ENCODE peak calls at places on chromosomes 1 and 21, in eight cellular contexts. One of them, this sample, is unnamed.

GRCh38 chr1:236608930-236609726 is 4.8 kb upstream of the HEATR1 start:
- DNase-seq in cardiac fibroblast: peak
- DNase-seq in psoas muscle: peak
- DNase-seq in tibial nerve: no peak
- DNase-seq in heart right ventricle: peak
- DNase-seq in AG09309: peak
- DNase-seq in tibial artery: peak
- DNase-seq in AG04449: no peak
- DNase-seq in this sample: peak

GRCh38 chr1:211928222-211928856 is 97.8 kb upstream of the LPGAT1 start:
- DNase-seq in cardiac fibroblast: no peak
- DNase-seq in psoas muscle: no peak
- DNase-seq in tibial nerve: no peak
- DNase-seq in heart right ventricle: no peak
- DNase-seq in AG09309: no peak
- DNase-seq in tibial artery: no peak
- DNase-seq in AG04449: no peak
- DNase-seq in this sample: no peak

GRCh38 chr1:59718064-59718988 is 96.4 kb upstream of the HOOK1 start:
- DNase-seq in cardiac fibroblast: peak
- DNase-seq in psoas muscle: no peak
- DNase-seq in tibial nerve: no peak
- DNase-seq in heart right ventricle: no peak
- DNase-seq in AG09309: no peak
- DNase-seq in tibial artery: no peak
- DNase-seq in AG04449: no peak
- DNase-seq in this sample: peak

GRCh38 chr1:233294991-233295774 is at the start of gene PCNX2:
- DNase-seq in cardiac fibroblast: peak
- DNase-seq in psoas muscle: peak
- DNase-seq in tibial nerve: no peak
- DNase-seq in heart right ventricle: peak
- DNase-seq in AG09309: no peak
- DNase-seq in tibial artery: peak
- DNase-seq in AG04449: no peak
- DNase-seq in this sample: peak

GRCh38 chr1:7644906-7645750 is 126.0 kb upstream of the VAMP3 start:
- DNase-seq in cardiac fibroblast: no peak
- DNase-seq in psoas muscle: no peak
- DNase-seq in tibial nerve: no peak
- DNase-seq in heart right ventricle: peak
- DNase-seq in AG09309: no peak
- DNase-seq in tibial artery: no peak
- DNase-seq in AG04449: no peak
- DNase-seq in this sample: no peak

GRCh38 chr1:107430540-107431228 is 289.8 kb downstream of the NTNG1 start:
- DNase-seq in cardiac fibroblast: peak
- DNase-seq in psoas muscle: no peak
- DNase-seq in tibial nerve: no peak
- DNase-seq in heart right ventricle: peak
- DNase-seq in AG09309: peak
- DNase-seq in tibial artery: peak
- DNase-seq in AG04449: no peak
- DNase-seq in this sample: peak

GRCh38 chr1:25563330-25564215 is 20.2 kb downstream of the LDLRAP1 start:
- DNase-seq in cardiac fibroblast: no peak
- DNase-seq in psoas muscle: no peak
- DNase-seq in tibial nerve: no peak
- DNase-seq in heart right ventricle: no peak
- DNase-seq in AG09309: no peak
- DNase-seq in tibial artery: no peak
- DNase-seq in AG04449: no peak
- DNase-seq in this sample: no peak

GRCh38 chr1:203870256-203870655 is 8.9 kb downstream of the SNRPE start:
- DNase-seq in cardiac fibroblast: peak
- DNase-seq in psoas muscle: no peak
- DNase-seq in tibial nerve: no peak
- DNase-seq in heart right ventricle: no peak
- DNase-seq in AG09309: no peak
- DNase-seq in tibial artery: no peak
- DNase-seq in AG04449: no peak
- DNase-seq in this sample: no peak

GRCh38 chr1:88917321-88918025 is 26.1 kb upstream of the GTF2B start:
- DNase-seq in cardiac fibroblast: peak
- DNase-seq in psoas muscle: no peak
- DNase-seq in tibial nerve: no peak
- DNase-seq in heart right ventricle: no peak
- DNase-seq in AG09309: no peak
- DNase-seq in tibial artery: no peak
- DNase-seq in AG04449: no peak
- DNase-seq in this sample: no peak

GRCh38 chr1:238409947-238410346 is 519.2 kb upstream of the ZP4 start:
- DNase-seq in cardiac fibroblast: peak
- DNase-seq in psoas muscle: no peak
- DNase-seq in tibial nerve: no peak
- DNase-seq in heart right ventricle: peak
- DNase-seq in AG09309: peak
- DNase-seq in tibial artery: no peak
- DNase-seq in AG04449: peak
- DNase-seq in this sample: peak

GRCh38 chr1:161196111-161196510 is 2.7 kb downstream of the ADAMTS4 start:
- DNase-seq in cardiac fibroblast: no peak
- DNase-seq in psoas muscle: no peak
- DNase-seq in tibial nerve: no peak
- DNase-seq in heart right ventricle: no peak
- DNase-seq in AG09309: no peak
- DNase-seq in tibial artery: no peak
- DNase-seq in AG04449: no peak
- DNase-seq in this sample: no peak

GRCh38 chr1:110152133-110152785 is 2.0 kb downstream of the SLC6A17 start:
- DNase-seq in cardiac fibroblast: peak
- DNase-seq in psoas muscle: no peak
- DNase-seq in tibial nerve: no peak
- DNase-seq in heart right ventricle: no peak
- DNase-seq in AG09309: no peak
- DNase-seq in tibial artery: no peak
- DNase-seq in AG04449: no peak
- DNase-seq in this sample: peak

GRCh38 chr21:30268608-30269197 is 14.0 kb downstream of the KRTAP24-1 start:
- DNase-seq in cardiac fibroblast: peak
- DNase-seq in psoas muscle: no peak
- DNase-seq in tibial nerve: no peak
- DNase-seq in heart right ventricle: no peak
- DNase-seq in AG09309: no peak
- DNase-seq in tibial artery: no peak
- DNase-seq in AG04449: no peak
- DNase-seq in this sample: no peak

DNA sequence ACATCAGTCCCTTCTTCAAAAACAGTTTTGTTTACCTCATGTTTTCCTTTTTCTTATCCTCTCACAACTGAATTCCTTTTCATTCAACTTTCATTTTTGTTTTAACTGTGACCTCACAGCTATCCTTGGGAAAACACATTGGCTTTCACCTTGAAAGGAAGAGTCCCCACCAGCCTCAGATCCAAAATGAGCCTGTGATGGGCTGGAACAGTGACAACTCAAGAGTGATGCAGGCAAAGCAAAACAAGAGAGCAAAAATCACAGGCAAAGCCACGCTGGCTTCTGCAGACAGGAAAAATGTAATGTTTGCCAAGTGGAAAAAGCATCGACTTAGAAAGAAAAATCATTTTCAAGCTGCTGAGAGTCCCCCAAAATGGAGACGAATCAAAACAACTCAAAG is 51.0 kb downstream of the ALG14 start:
- DNase-seq in cardiac fibroblast: no peak
- DNase-seq in psoas muscle: no peak
- DNase-seq in tibial nerve: no peak
- DNase-seq in heart right ventricle: peak
- DNase-seq in AG09309: no peak
- DNase-seq in tibial artery: no peak
- DNase-seq in AG04449: no peak
- DNase-seq in this sample: peak
- H3K4me3 ChIP-seq in cardiac fibroblast: no peak
- H3K4me3 ChIP-seq in psoas muscle: no peak
- H3K4me3 ChIP-seq in tibial nerve: no peak
- H3K4me3 ChIP-seq in heart right ventricle: no peak
- H3K4me3 ChIP-seq in AG09309: peak
- H3K4me3 ChIP-seq in tibial artery: peak
- H3K4me3 ChIP-seq in AG04449: no peak
- H3K4me3 ChIP-seq in this sample: peak

DNA sequence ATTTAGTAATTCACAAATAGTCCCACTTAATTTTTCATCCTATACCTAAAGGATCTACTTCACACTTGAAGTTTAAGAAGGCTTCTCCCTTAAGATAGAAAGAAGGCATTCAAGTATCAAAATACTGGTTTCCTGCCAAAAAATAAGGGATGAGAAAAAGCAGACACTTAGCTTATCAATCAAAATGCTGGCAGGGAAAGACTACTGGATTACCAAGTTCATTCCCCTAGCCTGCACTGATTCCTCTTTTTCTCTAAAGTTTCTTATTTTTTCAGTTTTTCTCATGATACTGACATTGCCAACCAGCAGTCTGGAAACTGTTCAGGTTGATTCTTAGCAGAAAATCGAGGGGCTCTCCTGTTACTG is 204.6 kb downstream of the GABPA start:
- DNase-seq in cardiac fibroblast: no peak
- DNase-seq in psoas muscle: no peak
- DNase-seq in tibial nerve: no peak
- DNase-seq in heart right ventricle: no peak
- DNase-seq in AG09309: no peak
- DNase-seq in tibial artery: no peak
- DNase-seq in AG04449: no peak
- DNase-seq in this sample: peak
- TF ChIP-seq CTCF in cardiac fibroblast: no peak
- TF ChIP-seq CTCF in psoas muscle: no peak
- TF ChIP-seq CTCF in tibial nerve: no peak
- TF ChIP-seq CTCF in heart right ventricle: no peak
- TF ChIP-seq CTCF in AG09309: no peak
- TF ChIP-seq CTCF in tibial artery: no peak
- TF ChIP-seq CTCF in AG04449: no peak
- TF ChIP-seq CTCF in this sample: no peak

GRCh38 chr1:3240524-3241235 is 171.7 kb downstream of the PRDM16 start:
- DNase-seq in cardiac fibroblast: no peak
- DNase-seq in psoas muscle: no peak
- DNase-seq in tibial nerve: no peak
- DNase-seq in heart right ventricle: no peak
- DNase-seq in AG09309: no peak
- DNase-seq in tibial artery: no peak
- DNase-seq in AG04449: no peak
- DNase-seq in this sample: no peak
- H3K4me3 ChIP-seq in cardiac fibroblast: no peak
- H3K4me3 ChIP-seq in psoas muscle: no peak
- H3K4me3 ChIP-seq in tibial nerve: no peak
- H3K4me3 ChIP-seq in heart right ventricle: no peak
- H3K4me3 ChIP-seq in AG09309: no peak
- H3K4me3 ChIP-seq in tibial artery: peak
- H3K4me3 ChIP-seq in AG04449: no peak
- H3K4me3 ChIP-seq in this sample: no peak

DNA sequence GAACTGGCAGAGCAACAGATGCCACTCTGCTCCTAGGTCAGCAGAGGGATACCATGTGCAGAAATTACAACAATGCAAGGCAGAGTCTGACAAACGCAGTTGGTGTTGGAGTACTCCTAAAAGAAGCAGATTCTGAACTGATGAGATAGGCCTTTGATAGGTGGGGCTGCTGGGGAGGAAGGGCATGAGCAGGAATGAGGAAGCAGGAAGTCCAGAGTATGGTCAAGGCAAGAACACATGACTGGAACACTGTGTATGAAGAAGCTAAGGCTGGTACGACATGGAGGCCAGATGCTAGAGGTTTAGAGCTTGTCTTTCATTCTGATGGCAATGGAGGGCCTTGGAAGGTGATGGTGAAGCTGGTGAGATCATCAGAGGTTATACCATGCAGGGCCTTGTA is 11.5 kb upstream of the THRAP3 start:
- DNase-seq in cardiac fibroblast: no peak
- DNase-seq in psoas muscle: no peak
- DNase-seq in tibial nerve: no peak
- DNase-seq in heart right ventricle: no peak
- DNase-seq in AG09309: no peak
- DNase-seq in tibial artery: no peak
- DNase-seq in AG04449: no peak
- DNase-seq in this sample: no peak
- TF ChIP-seq CTCF in cardiac fibroblast: no peak
- TF ChIP-seq CTCF in psoas muscle: no peak
- TF ChIP-seq CTCF in tibial nerve: no peak
- TF ChIP-seq CTCF in heart right ventricle: no peak
- TF ChIP-seq CTCF in AG09309: no peak
- TF ChIP-seq CTCF in tibial artery: no peak
- TF ChIP-seq CTCF in AG04449: no peak
- TF ChIP-seq CTCF in this sample: no peak

DNA sequence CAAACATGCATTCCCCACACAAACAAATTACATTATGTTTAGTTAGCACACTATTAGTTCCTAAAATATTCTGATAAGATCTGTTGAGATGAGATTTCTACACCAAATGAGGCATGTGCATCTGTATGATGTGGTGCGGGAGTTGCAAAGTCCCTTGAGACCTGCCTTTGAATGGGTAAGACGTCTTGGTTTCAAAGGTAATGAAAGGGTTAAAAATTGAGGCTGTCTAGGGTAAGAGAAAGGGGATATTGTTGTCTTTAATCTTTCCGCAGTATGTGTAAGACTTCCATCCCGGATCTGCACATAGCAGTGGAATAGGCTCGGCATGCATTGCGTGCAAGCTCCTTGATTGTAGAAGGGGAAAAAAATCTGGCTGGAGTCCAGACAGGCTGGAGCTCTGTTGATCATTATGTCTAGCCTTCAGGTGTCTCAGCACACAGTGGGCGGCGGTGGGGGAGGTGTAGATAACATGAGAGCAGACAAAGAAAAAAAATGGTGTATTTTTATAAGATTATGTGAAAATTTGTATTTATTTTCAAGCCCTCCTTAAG is 296.6 kb downstream of the PTPRC start:
- DNase-seq in cardiac fibroblast: peak
- DNase-seq in psoas muscle: peak
- DNase-seq in tibial nerve: peak
- DNase-seq in heart right ventricle: peak
- DNase-seq in AG09309: peak
- DNase-seq in tibial artery: peak
- DNase-seq in AG04449: peak
- DNase-seq in this sample: peak
- H3K4me3 ChIP-seq in cardiac fibroblast: peak
- H3K4me3 ChIP-seq in psoas muscle: peak
- H3K4me3 ChIP-seq in tibial nerve: peak
- H3K4me3 ChIP-seq in heart right ventricle: peak
- H3K4me3 ChIP-seq in AG09309: peak
- H3K4me3 ChIP-seq in tibial artery: peak
- H3K4me3 ChIP-seq in AG04449: peak
- H3K4me3 ChIP-seq in this sample: peak

GRCh38 chr1:10338047-10338446 is 60.8 kb upstream of the PGD start:
- DNase-seq in cardiac fibroblast: peak
- DNase-seq in psoas muscle: peak
- DNase-seq in tibial nerve: peak
- DNase-seq in heart right ventricle: peak
- DNase-seq in AG09309: peak
- DNase-seq in tibial artery: peak
- DNase-seq in AG04449: no peak
- DNase-seq in this sample: peak
- TF ChIP-seq CTCF in cardiac fibroblast: peak
- TF ChIP-seq CTCF in psoas muscle: peak
- TF ChIP-seq CTCF in tibial nerve: peak
- TF ChIP-seq CTCF in heart right ventricle: peak
- TF ChIP-seq CTCF in AG09309: peak
- TF ChIP-seq CTCF in tibial artery: peak
- TF ChIP-seq CTCF in AG04449: peak
- TF ChIP-seq CTCF in this sample: peak

GRCh38 chr1:18653375-18653774 is 22.7 kb downstream of the PAX7 start:
- DNase-seq in cardiac fibroblast: no peak
- DNase-seq in psoas muscle: no peak
- DNase-seq in tibial nerve: no peak
- DNase-seq in heart right ventricle: no peak
- DNase-seq in AG09309: no peak
- DNase-seq in tibial artery: no peak
- DNase-seq in AG04449: no peak
- DNase-seq in this sample: no peak
- H3K4me3 ChIP-seq in cardiac fibroblast: no peak
- H3K4me3 ChIP-seq in psoas muscle: no peak
- H3K4me3 ChIP-seq in tibial nerve: no peak
- H3K4me3 ChIP-seq in heart right ventricle: no peak
- H3K4me3 ChIP-seq in AG09309: no peak
- H3K4me3 ChIP-seq in tibial artery: no peak
- H3K4me3 ChIP-seq in AG04449: no peak
- H3K4me3 ChIP-seq in this sample: no peak